ENCODE peak calls at places on chromosomes 11 and 22, in seven cellular contexts. K is T1000; Y is NCI-H146; H is stimulated activated CD4-positive, alpha-beta T cell treated with anti-CD3 and anti-CD28 coated beads, TNF-alpha, amount 100 ng/mL, for 24 hours; Z is activated CD4-positive, alpha-beta T cell treated with anti-CD3 and anti-CD28 coated beads, Interleukin-2, amount 10 ng/mL, durations not matched to agents 7 days and 5 days; F is lower lobe of right lung; V is AG04450. L is an unnamed sample.

GRCh38 chr22:25094579-25094978 is 105.1 kb upstream of the CRYBB3 start:
- DNase-seq in K (no peak), Y (no peak), H (no peak), Z (no peak), F (no peak), V (no peak), L (no peak)

GRCh38 chr11:13487661-13488030 is 8.2 kb downstream of the PTH start:
- DNase-seq in K (no peak), Y (peak; percentile 2), H (no peak), Z (peak; percentile 23), F (no peak), V (no peak), L (peak; percentile 28)

GRCh38 chr11:133966924-133967598 is 10.3 kb upstream of the IGSF9B start:
- DNase-seq in K (no peak), Y (peak; percentile 46), H (peak; percentile 74), Z (peak; percentile 72), F (no peak), V (no peak), L (no peak)

GRCh38 chr11:33660962-33661361 is 39.7 kb downstream of the C11orf91 start:
- DNase-seq in K (no peak), Y (no peak), H (no peak), Z (no peak), F (no peak), V (no peak), L (no peak)

GRCh38 chr11:94854770-94855633 is 86.8 kb downstream of the AMOTL1 start:
- DNase-seq in K (no peak), Y (no peak), H (no peak), Z (no peak), F (no peak), V (no peak), L (no peak)

GRCh38 chr22:45229181-45229580 is 11.5 kb downstream of the KIAA0930 start:
- DNase-seq in K (no peak), Y (no peak), H (no peak), Z (no peak), F (no peak), V (no peak), L (no peak)

GRCh38 chr22:39220897-39221850 is 23.6 kb downstream of the PDGFB start:
- DNase-seq in K (no peak), Y (no peak), H (no peak), Z (no peak), F (peak; percentile 31), V (no peak), L (no peak)

GRCh38 chr11:134125507-134125906 is 56.6 kb downstream of the JAM3 start:
- DNase-seq in K (no peak), Y (no peak), H (no peak), Z (no peak), F (no peak), V (no peak), L (no peak)

GRCh38 chr11:69931060-69931910 is 112.1 kb upstream of the FGF3 start:
- DNase-seq in K (no peak), Y (no peak), H (no peak), Z (no peak), F (peak; percentile 17), V (no peak), L (no peak)

GRCh38 chr11:126997196-126997595 is 3.4 kb downstream of the KIRREL3 start:
- DNase-seq in K (no peak), Y (peak; percentile 76), H (no peak), Z (no peak), F (no peak), V (no peak), L (no peak)

GRCh38 chr11:128421577-128421976 is 165.8 kb downstream of the ETS1 start:
- DNase-seq in K (no peak), Y (no peak), H (no peak), Z (no peak), F (no peak), V (no peak), L (no peak)

GRCh38 chr22:35135165-35135564 is 69.2 kb downstream of the ISX start:
- DNase-seq in K (no peak), Y (no peak), H (no peak), Z (peak; percentile 16), F (no peak), V (no peak), L (no peak)

GRCh38 chr22:30717952-30718351 is 23.3 kb downstream of the OSBP2 start:
- DNase-seq in K (no peak), Y (no peak), H (no peak), Z (no peak), F (no peak), V (no peak), L (no peak)

GRCh38 chr11:1870721-1871466 is 18.0 kb downstream of the LSP1 start:
- DNase-seq in K (no peak), Y (no peak), H (peak; percentile 29), Z (peak; percentile 48), F (peak; percentile 74), V (no peak), L (no peak)

GRCh38 chr11:101442171-101442570 is 141.6 kb downstream of the TRPC6 start:
- DNase-seq in K (peak; percentile 36), Y (no peak), H (no peak), Z (no peak), F (no peak), V (no peak), L (no peak)

GRCh38 chr11:110948112-110948511 is 235.9 kb upstream of the ARHGAP20 start:
- DNase-seq in K (no peak), Y (no peak), H (no peak), Z (no peak), F (no peak), V (no peak), L (no peak)

GRCh38 chr11:69343401-69344321 is 49.7 kb downstream of the MYEOV start:
- DNase-seq in K (no peak), Y (no peak), H (no peak), Z (no peak), F (no peak), V (no peak), L (no peak)

GRCh38 chr11:59901306-59901705 is 22.7 kb downstream of the OOSP3 start:
- DNase-seq in K (no peak), Y (no peak), H (no peak), Z (no peak), F (no peak), V (no peak), L (no peak)

GRCh38 chr22:16963189-16963945 is 44.7 kb downstream of the GAB4 start:
- DNase-seq in K (no peak), Y (no peak), H (no peak), Z (no peak), F (no peak), V (no peak), L (no peak)

GRCh38 chr11:27926981-27927481 is 180.9 kb downstream of the KIF18A start:
- DNase-seq in K (peak; percentile 82), Y (no peak), H (no peak), Z (no peak), F (no peak), V (no peak), L (no peak)

GRCh38 chr11:14974021-14974698 is 2.0 kb upstream of the CALCA start:
- DNase-seq in K (no peak), Y (no peak), H (no peak), Z (peak; percentile 8), F (no peak), V (no peak), L (no peak)

GRCh38 chr11:45648931-45649330 is 16.5 kb downstream of the CHST1 start:
- DNase-seq in K (no peak), Y (no peak), H (no peak), Z (no peak), F (no peak), V (no peak), L (no peak)

GRCh38 chr22:19641254-19641982 is 72.9 kb upstream of the SEPTIN5 start:
- DNase-seq in K (no peak), Y (no peak), H (no peak), Z (no peak), F (no peak), V (no peak), L (no peak)

GRCh38 chr11:61020706-61021235 is 49.3 kb downstream of the CD6 start:
- DNase-seq in K (no peak), Y (no peak), H (no peak), Z (no peak), F (no peak), V (no peak), L (no peak)

GRCh38 chr11:119702261-119702591 is 26.8 kb downstream of the NECTIN1 start:
- DNase-seq in K (no peak), Y (no peak), H (no peak), Z (no peak), F (no peak), V (peak; percentile 7), L (no peak)

GRCh38 chr22:17171313-17172171 is 12.5 kb upstream of the HDHD5 start:
- DNase-seq in K (peak; percentile 85), Y (peak; percentile 84), H (peak; percentile 87), Z (peak; percentile 76), F (peak; percentile 94), V (peak; percentile 74), L (peak; percentile 97)

GRCh38 chr11:16184588-16184987 is 171.8 kb downstream of the SOX6 start:
- DNase-seq in K (no peak), Y (peak; percentile 50), H (no peak), Z (no peak), F (no peak), V (peak; percentile 54), L (no peak)

GRCh38 chr11:19714387-19715363 is 2.0 kb downstream of the NAV2 start:
- DNase-seq in K (no peak), Y (peak; percentile 60), H (no peak), Z (no peak), F (peak; percentile 51), V (peak; percentile 51), L (no peak)

GRCh38 chr22:39598017-39598965 is 27.7 kb downstream of the CACNA1I start:
- DNase-seq in K (no peak), Y (peak; percentile 82), H (peak; percentile 86), Z (peak; percentile 75), F (peak; percentile 70), V (no peak), L (peak; percentile 39)

L was measured in GM19239.